ENCODE peak calls at places on chromosomes 7 and 10, in five cellular contexts. S is pancreas, Z is ovary, C is IMR-90, R is testis. B is an unnamed sample.
A peak's percentile ranks its signal among the peaks of the same experiment; 100 is the strongest.

GRCh38 chr7:24370541-24370940 is 86.6 kb downstream of the NPY start:
- DNase-seq in S (no peak), Z (no peak), C (no peak), R (no peak), B (no peak)

GRCh38 chr7:3916146-3916545 is 615.1 kb downstream of the SDK1 start:
- DNase-seq in S (no peak), Z (no peak), C (peak; percentile 62), R (no peak), B (no peak)

GRCh38 chr7:136134503-136134902 is 157.3 kb upstream of the MTPN start:
- DNase-seq in S (no peak), Z (no peak), C (peak; percentile 44), R (peak; percentile 40), B (no peak)

GRCh38 chr7:103962070-103962469 is 27.4 kb downstream of the RELN start:
- DNase-seq in S (no peak), Z (no peak), C (no peak), R (no peak), B (no peak)

GRCh38 chr7:24718977-24719491 is 38.2 kb downstream of the GSDME start:
- DNase-seq in S (no peak), Z (no peak), C (no peak), R (no peak), B (no peak)

GRCh38 chr10:103499881-103500280 is 6.4 kb downstream of the NEURL1 start:
- DNase-seq in S (no peak), Z (no peak), C (peak; percentile 22), R (no peak), B (peak; percentile 68)

GRCh38 chr10:17787087-17787942 is 21.8 kb upstream of the MRC1 start:
- DNase-seq in S (no peak), Z (no peak), C (peak; percentile 97), R (no peak), B (no peak)

GRCh38 chr7:33776791-33777190 is 128.5 kb upstream of the BMPER start:
- DNase-seq in S (no peak), Z (no peak), C (peak; percentile 71), R (no peak), B (no peak)

GRCh38 chr7:111710839-111711380 is 148.6 kb upstream of the IMMP2L start:
- DNase-seq in S (no peak), Z (no peak), C (no peak), R (no peak), B (no peak)

GRCh38 chr10:119284679-119285096 is 77.3 kb downstream of the GRK5 start:
- DNase-seq in S (no peak), Z (peak; percentile 80), C (no peak), R (peak; percentile 49), B (no peak)

GRCh38 chr7:13946181-13946580 is 43.3 kb downstream of the ETV1 start:
- DNase-seq in S (no peak), Z (no peak), C (peak; percentile 65), R (no peak), B (no peak)

GRCh38 chr7:65251851-65252620 is 121.6 kb upstream of the ZNF92 start:
- DNase-seq in S (peak; percentile 67), Z (peak; percentile 63), C (peak; percentile 19), R (peak; percentile 76), B (no peak)

GRCh38 chr7:99380032-99380822 is 5.7 kb downstream of the ARPC1B start:
- DNase-seq in S (no peak), Z (no peak), C (peak; percentile 44), R (peak; percentile 48), B (peak; percentile 63)

GRCh38 chr10:43252166-43252784 is 14.6 kb downstream of the RASGEF1A start:
- DNase-seq in S (no peak), Z (peak; percentile 15), C (no peak), R (peak; percentile 12), B (no peak)

GRCh38 chr10:3972460-3973366 is 187.7 kb upstream of the KLF6 start:
- DNase-seq in S (no peak), Z (no peak), C (no peak), R (no peak), B (no peak)

GRCh38 chr7:142795339-142795863 is 24.6 kb downstream of the PRSS2 start:
- DNase-seq in S (no peak), Z (no peak), C (no peak), R (no peak), B (no peak)

GRCh38 chr7:151671514-151671913 is 151.8 kb upstream of the RHEB start:
- DNase-seq in S (peak; percentile 54), Z (no peak), C (no peak), R (no peak), B (no peak)

GRCh38 chr7:100432621-100433275 is 3.1 kb downstream of the MEPCE start:
- DNase-seq in S (no peak), Z (no peak), C (no peak), R (no peak), B (no peak)

GRCh38 chr7:100433276-100433591 is 3.1 kb downstream of the PPP1R35 start:
- DNase-seq in S (no peak), Z (no peak), C (no peak), R (no peak), B (no peak)

GRCh38 chr7:100431286-100431735 is 1.7 kb downstream of the MEPCE start:
- DNase-seq in S (peak; percentile 56), Z (peak; percentile 58), C (no peak), R (no peak), B (no peak)

GRCh38 chr7:100430450-100431285 is 1.0 kb downstream of the MEPCE start:
- DNase-seq in S (peak; percentile 62), Z (peak; percentile 58), C (peak; percentile 27), R (peak; percentile 50), B (no peak)

GRCh38 chr7:100432053-100432452 is 2.4 kb downstream of the MEPCE start:
- DNase-seq in S (no peak), Z (no peak), C (no peak), R (no peak), B (no peak)
- H3K4me3 ChIP-seq in S (no peak overlapping the region), Z (no peak overlapping the region), C (no peak overlapping the region), R (no peak overlapping the region), B (no peak overlapping the region)

DNA sequence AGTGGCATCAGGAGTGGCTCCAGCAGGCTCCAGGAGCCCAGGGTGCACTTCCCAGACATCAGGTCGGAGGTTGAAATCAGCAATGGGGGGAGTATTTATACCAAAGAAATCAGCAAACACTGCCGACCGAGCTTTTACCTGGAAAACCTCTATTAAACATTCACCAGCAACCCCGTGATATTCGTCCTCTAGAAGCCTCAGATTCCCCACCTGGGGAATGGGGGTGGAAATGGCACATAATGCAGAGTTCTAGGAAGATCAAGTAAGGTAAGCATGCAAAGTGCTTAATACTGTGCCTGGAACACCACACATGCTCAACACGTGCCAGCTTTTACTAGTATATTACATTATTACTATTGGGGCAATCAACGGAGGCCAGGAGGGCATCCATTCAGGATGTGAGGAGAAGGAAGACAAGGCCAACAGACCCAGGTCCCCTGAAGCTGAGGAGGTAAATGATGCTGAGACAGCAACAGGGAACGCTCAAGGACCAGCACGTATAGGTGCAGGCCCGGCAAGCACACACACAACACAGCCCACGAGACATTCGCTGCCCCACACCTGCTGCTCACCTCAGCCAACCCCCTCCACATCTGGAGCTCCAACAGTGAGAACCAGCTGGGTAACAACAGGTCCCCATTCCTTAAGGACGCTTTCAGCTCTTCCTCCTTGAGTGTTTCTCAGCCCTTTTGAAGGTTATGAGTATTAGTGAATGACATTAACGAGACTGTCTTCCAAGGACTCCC is 125.5 kb downstream of the TNS3 start:
- DNase-seq in S (no peak), Z (no peak), C (no peak), R (no peak), B (no peak)
- H3K27ac ChIP-seq in S (no peak overlapping the region), Z (no peak overlapping the region), C (no peak overlapping the region), R (no peak overlapping the region), B (no peak overlapping the region)

GRCh38 chr10:114501650-114502049 is 97.3 kb upstream of the AFAP1L2 start:
- DNase-seq in S (no peak), Z (no peak), C (no peak), R (no peak), B (no peak)
- TF ChIP-seq CTCF in S (no peak), Z (no peak), C (no peak), R (no peak), B (no peak)

DNA sequence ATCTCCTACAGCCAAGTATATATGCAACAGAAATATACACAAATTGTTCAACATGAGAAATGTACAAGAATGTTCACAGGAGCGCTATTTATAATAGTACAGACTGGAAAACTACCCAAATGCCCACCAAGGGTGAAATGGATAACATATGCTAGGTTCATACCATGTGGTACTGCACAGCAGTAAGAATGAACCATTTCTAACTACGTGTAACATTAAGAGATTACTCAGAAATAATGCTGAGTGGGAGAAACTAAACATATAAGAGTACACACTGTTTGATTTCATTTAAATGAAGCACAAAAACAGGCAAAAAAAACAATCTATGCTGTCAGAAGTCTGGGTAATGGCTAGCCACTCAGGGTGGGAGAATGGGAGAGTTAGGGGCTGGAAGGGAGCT is 45.8 kb downstream of the RNLS start:
- DNase-seq in S (no peak), Z (no peak), C (peak; percentile 11), R (no peak), B (no peak)
- H3K4me3 ChIP-seq in S (no peak overlapping the region), Z (no peak overlapping the region), C (no peak overlapping the region), R (no peak overlapping the region), B (no peak overlapping the region)

DNA sequence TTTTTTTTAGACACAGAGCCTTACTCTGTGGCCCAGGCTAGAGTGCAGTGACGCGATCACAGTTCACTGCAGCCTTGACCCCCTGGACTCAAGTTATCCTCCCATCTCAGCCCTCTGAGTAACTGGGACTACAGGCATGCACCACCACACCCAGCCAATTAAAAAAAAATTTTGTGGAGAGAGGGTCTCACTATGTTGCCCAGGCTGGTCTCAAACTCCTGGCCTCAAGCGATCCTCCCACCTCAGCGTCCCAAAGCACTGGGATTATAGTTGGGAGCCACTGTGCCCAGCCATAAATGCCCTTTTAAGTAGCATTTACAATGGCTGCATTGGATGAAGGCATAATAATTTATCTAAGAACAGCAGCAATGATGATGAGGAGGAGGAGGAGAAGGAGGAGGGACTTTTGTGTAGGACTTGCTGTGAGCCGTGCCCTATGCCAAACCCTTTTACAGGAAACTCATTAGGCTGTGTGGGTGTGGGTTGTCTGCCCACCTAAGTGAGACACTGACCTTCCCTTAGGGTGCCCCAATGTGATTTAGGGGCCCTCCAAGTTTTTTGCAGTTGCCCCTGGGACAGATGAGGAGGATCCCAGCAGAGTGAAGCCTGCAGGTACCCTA is 51.1 kb downstream of the EEPD1 start:
- DNase-seq in S (no peak), Z (no peak), C (no peak), R (no peak), B (no peak)
- H3K27ac ChIP-seq in S (no peak overlapping the region), Z (no peak overlapping the region), C (peak overlapping the region; percentile 20), R (no peak overlapping the region), B (no peak overlapping the region)

GRCh38 chr10:23294638-23295247 is 49.9 kb downstream of the C10orf67 start:
- DNase-seq in S (no peak), Z (no peak), C (peak; percentile 16), R (no peak), B (no peak)
- TF ChIP-seq CTCF in S (peak; percentile 33), Z (no peak), C (peak; percentile 62), R (peak; percentile 28), B (peak; percentile 56)